ENCODE peak calls at places on chromosomes 6 and 20, in seven cellular contexts. X is NAMALWA; Q is GM04504; H is right atrium auricular region; M is stimulated activated CD4-positive, alpha-beta T cell treated with anti-CD3 and anti-CD28 coated beads, Interleukin-4, amount 100 ng/mL, for 1 hour; I is putamen; N is CD4-positive, alpha-beta memory T cell. P is an unnamed sample.

GRCh38 chr20:19493794-19494495 is 264.1 kb upstream of the RIN2 start:
- DNase-seq in X (no peak), Q (no peak), H (no peak), M (no peak), I (no peak), N (no peak), P (no peak)

GRCh38 chr6:46998436-46999017 is 43.6 kb downstream of the ADGRF1 start:
- DNase-seq in X (no peak), Q (no peak), H (no peak), M (no peak), I (no peak), N (no peak), P (no peak)

GRCh38 chr6:9999806-10000205 is 415.1 kb downstream of the TFAP2A start:
- DNase-seq in X (no peak), Q (no peak), H (no peak), M (no peak), I (no peak), N (no peak), P (no peak)

GRCh38 chr6:90074161-90074560 is 179.9 kb downstream of the GJA10 start:
- DNase-seq in X (no peak), Q (no peak), H (no peak), M (no peak), I (peak), N (no peak), P (no peak)

GRCh38 chr6:147585256-147585655 is 76.8 kb downstream of the SAMD5 start:
- DNase-seq in X (no peak), Q (no peak), H (no peak), M (no peak), I (no peak), N (no peak), P (no peak)

GRCh38 chr20:51492167-51493092 is 50.1 kb downstream of the NFATC2 start:
- DNase-seq in X (no peak), Q (no peak), H (peak), M (no peak), I (no peak), N (no peak), P (no peak)

GRCh38 chr6:56329296-56330050 is 82.1 kb upstream of the COL21A1 start:
- DNase-seq in X (no peak), Q (no peak), H (no peak), M (no peak), I (no peak), N (no peak), P (no peak)

GRCh38 chr6:17988422-17988944 is 1.0 kb upstream of the KIF13A start:
- DNase-seq in X (no peak), Q (no peak), H (peak), M (no peak), I (no peak), N (no peak), P (no peak)

GRCh38 chr6:21914121-21914973 is 320.8 kb downstream of the SOX4 start:
- DNase-seq in X (no peak), Q (no peak), H (peak), M (peak), I (no peak), N (no peak), P (no peak)

GRCh38 chr6:20096506-20096905 is 115.8 kb downstream of the MBOAT1 start:
- DNase-seq in X (no peak), Q (no peak), H (no peak), M (no peak), I (peak), N (no peak), P (no peak)

GRCh38 chr20:23237166-23237565 is 113.4 kb upstream of the NXT1 start:
- DNase-seq in X (no peak), Q (no peak), H (no peak), M (no peak), I (no peak), N (no peak), P (no peak)

GRCh38 chr6:25717856-25718740 is 36.4 kb upstream of the SLC17A4 start:
- DNase-seq in X (peak), Q (no peak), H (no peak), M (no peak), I (peak), N (peak), P (no peak)

GRCh38 chr20:31908016-31908415 is 37.6 kb downstream of the TTLL9 start:
- DNase-seq in X (no peak), Q (no peak), H (no peak), M (no peak), I (no peak), N (no peak), P (no peak)

GRCh38 chr20:31473331-31474096 is 1.4 kb downstream of the DEFB124 start:
- DNase-seq in X (no peak), Q (no peak), H (no peak), M (no peak), I (no peak), N (no peak), P (no peak)

GRCh38 chr6:53873922-53874321 is 79.1 kb downstream of the LRRC1 start:
- DNase-seq in X (no peak), Q (no peak), H (no peak), M (no peak), I (no peak), N (no peak), P (no peak)

GRCh38 chr20:21102252-21102609 is 3.9 kb downstream of the LINC00237 start:
- DNase-seq in X (no peak), Q (no peak), H (no peak), M (no peak), I (peak), N (peak), P (no peak)

GRCh38 chr20:32296874-32297420 is 19.5 kb downstream of the KIF3B start:
- DNase-seq in X (no peak), Q (no peak), H (no peak), M (no peak), I (no peak), N (no peak), P (no peak)

GRCh38 chr6:37331047-37331446 is 22.7 kb upstream of the RNF8 start:
- DNase-seq in X (no peak), Q (no peak), H (no peak), M (no peak), I (no peak), N (no peak), P (no peak)

P was measured in T1000.